ENCODE peak calls at places on chromosomes 3 and 15, in five cellular contexts. F is A549, S is ovary, T is neural progenitor cell, A is adrenal gland. Q is an unnamed sample.

GRCh38 chr3:9615003-9615628 is 34.2 kb upstream of the MTMR14 start:
- DNase-seq in F (no peak), S (no peak), T (no peak), A (no peak), Q (peak; percentile 51)

GRCh38 chr3:7707192-7707591 is 794.4 kb upstream of the LMCD1 start:
- DNase-seq in F (no peak), S (no peak), T (no peak), A (no peak), Q (no peak)

GRCh38 chr3:50237754-50238548 is 1.9 kb downstream of the GNAI2 start:
- DNase-seq in F (no peak), S (peak; percentile 74), T (peak; percentile 69), A (peak; percentile 93), Q (peak; percentile 98)

GRCh38 chr3:183185696-183186095 is 23.2 kb upstream of the LAMP3 start:
- DNase-seq in F (no peak), S (no peak), T (no peak), A (peak; percentile 57), Q (peak; percentile 91)

GRCh38 chr3:162398554-162398953 is 901.9 kb downstream of the OTOL1 start:
- DNase-seq in F (no peak), S (no peak), T (no peak), A (no peak), Q (no peak)

GRCh38 chr15:71790081-71790480 is 20.3 kb upstream of the NR2E3 start:
- DNase-seq in F (no peak), S (no peak), T (no peak), A (no peak), Q (peak; percentile 86)

GRCh38 chr3:160399347-160400047 is at the start of gene SMC4:
- DNase-seq in F (peak; percentile 81), S (no peak), T (peak; percentile 96), A (peak; percentile 82), Q (peak; percentile 95)

GRCh38 chr3:170356596-170357175 is 829 bp upstream of the SKIL start:
- DNase-seq in F (peak; percentile 62), S (peak; percentile 89), T (peak; percentile 93), A (peak; percentile 82), Q (no peak)

GRCh38 chr3:27289769-27290413 is 79.3 kb downstream of the NEK10 start:
- DNase-seq in F (no peak), S (no peak), T (no peak), A (no peak), Q (no peak)

GRCh38 chr3:51675201-51675611 is 4.2 kb downstream of the TEX264 start:
- DNase-seq in F (no peak), S (no peak), T (no peak), A (peak; percentile 10), Q (peak; percentile 96)

GRCh38 chr3:141266797-141267555 is 35.4 kb downstream of the PXYLP1 start:
- DNase-seq in F (no peak), S (no peak), T (no peak), A (no peak), Q (no peak)

DNA sequence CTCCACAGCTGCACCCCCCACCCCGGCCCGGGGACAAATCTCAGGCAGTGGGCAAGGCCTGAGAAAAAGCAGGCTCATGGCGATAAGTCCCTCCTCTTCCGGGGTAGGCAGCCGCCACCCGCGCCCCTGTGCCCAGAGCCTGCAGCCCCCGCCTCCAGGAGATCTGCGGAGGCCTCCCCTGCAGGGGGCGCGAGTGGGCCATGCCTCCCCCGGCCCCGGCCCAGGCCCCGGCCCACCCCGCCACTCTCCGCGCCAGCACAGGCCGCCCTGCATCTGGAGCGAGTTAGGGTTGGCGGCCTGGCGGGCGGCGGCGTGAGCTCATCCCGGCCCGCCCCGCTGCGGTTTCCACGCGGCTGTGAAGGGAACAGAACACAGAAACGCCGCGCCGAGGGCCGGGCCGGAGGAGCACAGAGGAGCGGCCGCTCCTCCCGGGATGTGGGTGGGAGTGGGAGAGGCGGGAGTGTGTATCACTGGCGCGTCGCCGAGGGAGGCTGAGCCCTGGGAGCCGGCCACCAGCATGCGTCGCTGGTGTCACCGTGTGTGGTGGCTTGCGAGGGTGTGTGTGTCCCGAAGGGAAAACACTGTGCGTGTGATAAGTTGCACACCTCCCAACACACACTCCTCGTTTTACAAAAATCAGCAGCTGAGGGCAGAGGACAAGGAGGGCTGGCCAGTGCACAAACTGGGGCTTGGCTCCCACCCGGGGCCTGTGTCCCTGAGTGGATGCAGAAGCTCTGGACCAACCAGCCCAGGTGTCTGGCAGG is 17.2 kb downstream of the MYL3 start:
- DNase-seq in F (no peak), S (peak; percentile 87), T (peak; percentile 81), A (peak; percentile 79), Q (peak; percentile 97)
- TF ChIP-seq CTCF in F (no peak), S (peak; percentile 61), T (peak; percentile 53), A (no peak), Q (peak; percentile 17)

GRCh38 chr15:57017024-57017423 is 98.6 kb downstream of the TCF12 start:
- DNase-seq in F (no peak), S (no peak), T (peak; percentile 27), A (no peak), Q (no peak)
- TF ChIP-seq CTCF in F (no peak), S (no peak), T (peak; percentile 42), A (no peak), Q (peak; percentile 50)

GRCh38 chr3:29280675-29281264 is at the start of gene RBMS3:
- DNase-seq in F (peak; percentile 70), S (peak; percentile 90), T (peak; percentile 83), A (peak; percentile 90), Q (peak; percentile 54)
- TF ChIP-seq CTCF in F (peak; percentile 51), S (peak; percentile 56), T (peak; percentile 40), A (peak; percentile 18), Q (peak; percentile 59)

DNA sequence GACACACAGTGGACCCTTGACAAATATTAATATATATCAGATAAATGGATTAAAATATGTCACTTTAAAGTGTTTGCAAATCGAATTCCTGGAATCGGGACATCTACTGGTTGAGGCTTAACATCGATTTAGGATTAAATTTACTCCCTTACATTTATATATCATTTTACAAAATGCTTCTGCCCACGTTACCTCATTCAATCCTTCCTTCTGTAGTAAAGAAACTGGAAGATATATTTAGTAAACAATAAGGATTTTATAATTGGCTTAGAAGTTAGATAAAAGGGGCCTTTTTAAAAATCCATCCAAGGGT is 1.3 kb downstream of the CLPX start:
- DNase-seq in F (no peak), S (no peak), T (no peak), A (no peak), Q (peak; percentile 46)
- TF ChIP-seq CTCF in F (no peak), S (no peak), T (peak; percentile 21), A (no peak), Q (no peak)

DNA sequence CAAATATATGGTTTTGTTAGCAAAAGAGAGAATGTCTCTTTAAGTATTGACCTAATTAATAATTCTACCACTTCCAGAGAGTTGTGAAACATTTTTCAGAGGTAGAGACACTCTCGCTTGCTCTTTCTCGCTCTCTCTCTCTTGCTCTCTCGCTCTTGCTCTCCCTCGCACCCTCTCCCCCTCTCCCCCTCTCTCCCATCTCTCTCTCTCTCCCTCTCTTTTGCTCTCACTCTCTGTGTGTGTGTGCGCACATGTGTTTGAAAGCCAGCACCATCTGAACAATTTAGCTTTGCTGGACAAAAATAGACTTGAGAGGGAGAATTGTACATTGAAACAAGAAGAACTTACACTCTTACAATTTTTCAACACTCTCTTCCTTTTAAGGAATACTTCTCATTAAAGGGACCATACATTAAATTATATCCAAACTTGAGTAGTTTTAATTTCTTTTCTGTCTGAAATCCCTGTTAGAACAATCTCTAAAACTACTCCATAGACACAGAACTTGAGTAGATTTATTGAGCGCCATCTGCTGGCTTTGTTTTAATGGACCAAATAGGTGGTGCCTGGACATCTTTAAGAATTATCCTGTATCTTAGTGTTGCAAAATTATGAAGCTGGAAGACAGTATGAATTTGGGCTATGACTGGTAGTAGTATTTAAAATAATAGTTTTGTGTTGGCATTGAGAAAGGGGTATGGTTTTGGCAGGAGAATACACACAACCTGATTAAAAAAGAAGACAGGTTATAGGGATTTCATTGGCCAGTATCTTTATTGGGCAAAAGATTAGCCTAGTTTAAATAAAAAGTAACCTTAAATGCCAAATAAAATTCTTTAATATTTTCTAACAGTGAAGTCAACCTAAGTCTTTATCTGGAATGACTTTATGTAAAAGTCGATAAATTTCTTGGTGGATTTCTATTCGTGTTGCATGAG is 124.6 kb downstream of the AKAP13 start:
- DNase-seq in F (peak; percentile 49), S (peak; percentile 32), T (peak; percentile 66), A (peak; percentile 32), Q (peak; percentile 48)
- TF ChIP-seq CTCF in F (peak; percentile 93), S (peak; percentile 24), T (peak; percentile 84), A (peak; percentile 26), Q (peak; percentile 65)

DNA sequence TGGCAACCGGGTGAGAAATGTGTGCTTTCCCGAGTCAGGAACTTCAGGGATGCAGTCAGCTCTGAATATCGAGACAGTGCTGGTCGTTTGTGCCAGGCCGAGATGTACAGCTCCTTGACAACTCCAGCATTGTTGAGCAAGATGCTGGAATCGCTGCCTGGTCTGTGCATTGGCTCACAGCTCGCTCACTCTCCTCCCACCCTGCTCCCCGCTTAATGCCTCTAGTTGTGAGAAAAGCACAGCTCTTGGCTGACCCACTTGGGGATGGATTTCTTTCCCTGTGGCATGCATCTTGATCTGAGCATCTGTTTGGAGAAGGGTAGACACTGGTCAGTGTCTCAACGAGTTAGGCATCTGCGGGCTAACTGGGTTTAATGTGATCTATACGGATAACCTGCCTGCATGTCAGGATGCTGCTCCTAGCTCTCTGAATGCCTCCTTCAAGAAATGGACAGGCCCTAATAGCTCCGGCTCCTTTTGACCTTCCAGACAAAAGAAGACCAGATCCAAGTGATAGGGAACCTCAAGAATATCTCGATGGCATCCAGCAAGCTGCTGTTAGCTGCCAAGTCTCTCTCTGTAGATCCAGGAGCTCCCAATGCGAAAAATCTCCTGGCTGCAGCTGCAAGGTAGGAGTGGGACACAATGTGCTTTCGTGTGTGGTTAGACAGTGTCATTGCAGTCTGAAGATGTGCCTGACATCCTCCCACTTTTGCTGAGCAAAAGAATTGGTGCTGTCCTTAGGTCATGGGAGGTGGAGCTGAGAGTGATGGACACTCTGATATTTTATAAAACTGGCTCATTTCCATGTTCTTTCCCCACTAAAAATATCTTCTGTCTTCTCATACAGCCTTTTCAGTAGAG is 302.2 kb upstream of the TPM1 start:
- DNase-seq in F (peak; percentile 28), S (no peak), T (no peak), A (no peak), Q (no peak)
- TF ChIP-seq CTCF in F (no peak), S (no peak), T (no peak), A (no peak), Q (no peak)

DNA sequence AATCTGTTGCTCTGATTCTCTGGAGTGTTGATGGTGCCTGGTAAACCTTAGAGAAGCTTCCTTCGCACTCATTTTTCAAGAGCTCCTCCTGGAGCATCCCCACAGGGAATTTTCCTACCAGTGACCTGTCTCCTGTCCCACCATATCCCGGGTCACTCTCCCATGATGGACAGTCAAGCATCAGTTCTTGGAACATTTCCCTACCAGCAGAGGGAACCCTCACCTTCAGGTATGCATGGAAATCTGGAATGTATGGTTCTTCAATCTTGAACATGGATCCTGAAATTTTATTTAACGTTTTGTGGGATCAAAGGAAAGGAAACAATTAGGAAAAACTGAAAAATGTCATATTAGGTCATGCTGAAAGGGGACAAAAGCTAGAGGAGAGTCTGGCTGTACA is 153.8 kb downstream of the SPATA16 start:
- DNase-seq in F (no peak), S (no peak), T (peak; percentile 39), A (no peak), Q (no peak)
- TF ChIP-seq CTCF in F (peak; percentile 25), S (no peak), T (peak; percentile 62), A (no peak), Q (no peak)

GRCh38 chr15:99504823-99505551 is 60.8 kb upstream of the MEF2A start:
- DNase-seq in F (no peak), S (no peak), T (no peak), A (no peak), Q (no peak)
- TF ChIP-seq CTCF in F (no peak), S (no peak), T (no peak), A (no peak), Q (no peak)